ENCODE peak calls at places on chromosome X, in four cellular contexts. N is C1 segment of cervical spinal cord; W is posterior cingulate gyrus; A is activated CD8-positive, alpha-beta memory T cell treated with anti-CD3 and anti-CD28 coated beads, Interleukin-2, amount 50 U/mL, for 48 hours. O is an unnamed sample.

GRCh38 chrX:35919536-35920309 is at the start of gene CFAP47:
- DNase-seq in A (no peak), W (peak), N (no peak), O (no peak)

GRCh38 chrX:39613508-39613921 is 484.2 kb downstream of the BCOR start:
- DNase-seq in N (no peak), W (no peak), A (peak), O (no peak)

GRCh38 chrX:143994206-143994605 is 110.3 kb downstream of the UBE2NL start:
- DNase-seq in A (no peak), W (no peak), N (no peak), O (no peak)

GRCh38 chrX:39499996-39500395 is 597.8 kb downstream of the BCOR start:
- DNase-seq in A (no peak), W (no peak), N (no peak), O (no peak)

GRCh38 chrX:43860646-43861370 is 21.4 kb downstream of the MAOB start:
- DNase-seq in N (no peak), W (no peak), A (no peak), O (no peak)

GRCh38 chrX:47218920-47219815 is 687 bp downstream of the CDK16 start:
- DNase-seq in A (peak), W (no peak), N (no peak), O (no peak)

GRCh38 chrX:24619647-24620046 is 27.5 kb downstream of the PCYT1B start:
- DNase-seq in A (no peak), N (no peak), W (no peak), O (no peak)

GRCh38 chrX:77076896-77077295 is 370.3 kb upstream of the FGF16 start:
- DNase-seq in W (no peak), N (no peak), A (no peak), O (no peak)

GRCh38 chrX:16966745-16967144 is 20.3 kb downstream of the REPS2 start:
- DNase-seq in W (no peak), A (no peak), N (no peak), O (no peak)

GRCh38 chrX:130300010-130300282 is 31.2 kb upstream of the ZNF280C start:
- DNase-seq in W (no peak), A (no peak), N (no peak), O (no peak)

GRCh38 chrX:68832101-68832416 is 3.2 kb downstream of the EFNB1 start:
- DNase-seq in N (no peak), A (no peak), W (no peak), O (peak)

GRCh38 chrX:110053453-110053852 is 50.5 kb downstream of the TMEM164 start:
- DNase-seq in A (no peak), W (no peak), N (no peak), O (no peak)

GRCh38 chrX:8455600-8455999 is 9.0 kb upstream of the VCX3B start:
- DNase-seq in W (no peak), N (no peak), A (no peak), O (no peak)

GRCh38 chrX:56765816-56766553 is 36.9 kb downstream of the NBDY start:
- DNase-seq in A (no peak), W (peak), N (no peak), O (peak)

GRCh38 chrX:120401301-120401700 is 39.4 kb downstream of the ATP1B4 start:
- DNase-seq in N (no peak), A (no peak), W (no peak), O (no peak)

GRCh38 chrX:153609917-153610833 is 11.2 kb upstream of the CCNQ start:
- DNase-seq in N (no peak), W (peak), A (peak), O (no peak)

GRCh38 chrX:110394653-110395052 is 36.0 kb downstream of the RTL9 start:
- DNase-seq in N (no peak), W (no peak), A (no peak), O (no peak)

GRCh38 chrX:43703211-43703791 is 47.2 kb downstream of the MAOA start:
- DNase-seq in A (no peak), W (no peak), N (no peak), O (no peak)

GRCh38 chrX:112380541-112381278 is 298.1 kb upstream of the TRPC5 start:
- DNase-seq in W (peak), N (no peak), A (no peak), O (no peak)